ENCODE peak calls at places on chromosomes 16 and 17, in nine cellular contexts. One of them, this sample, is unnamed. For H3K36me3, the result is how much of the 10 kb centered on the place peaks cover.

GRCh38 chr17:35245196-35245486 is 2.3 kb downstream of the SLFN5 start:
- DNase-seq in heart right ventricle: no peak
- DNase-seq in cardiac muscle cell: peak
- DNase-seq in colonic mucosa: no peak
- DNase-seq in esophagus squamous epithelium: no peak
- DNase-seq in CD4-positive, alpha-beta memory T cell: no peak
- DNase-seq in lower lobe of right lung: no peak
- DNase-seq in CD8-positive, alpha-beta memory T cell: no peak
- DNase-seq in stomach: no peak
- DNase-seq in this sample: peak

GRCh38 chr17:7467498-7467897 is 11.9 kb downstream of the ZBTB4 start:
- DNase-seq in heart right ventricle: no peak
- DNase-seq in cardiac muscle cell: no peak
- DNase-seq in colonic mucosa: no peak
- DNase-seq in esophagus squamous epithelium: no peak
- DNase-seq in CD4-positive, alpha-beta memory T cell: no peak
- DNase-seq in lower lobe of right lung: no peak
- DNase-seq in CD8-positive, alpha-beta memory T cell: no peak
- DNase-seq in stomach: no peak
- DNase-seq in this sample: no peak

GRCh38 chr16:87947356-87948118 is 3.7 kb upstream of the BANP start:
- DNase-seq in heart right ventricle: no peak
- DNase-seq in cardiac muscle cell: no peak
- DNase-seq in colonic mucosa: no peak
- DNase-seq in esophagus squamous epithelium: no peak
- DNase-seq in CD4-positive, alpha-beta memory T cell: no peak
- DNase-seq in lower lobe of right lung: no peak
- DNase-seq in CD8-positive, alpha-beta memory T cell: no peak
- DNase-seq in stomach: no peak
- DNase-seq in this sample: no peak

GRCh38 chr17:81665205-81666091 is 957 bp downstream of the OXLD1 start:
- DNase-seq in heart right ventricle: no peak
- DNase-seq in cardiac muscle cell: peak
- DNase-seq in colonic mucosa: peak
- DNase-seq in esophagus squamous epithelium: no peak
- DNase-seq in CD4-positive, alpha-beta memory T cell: peak
- DNase-seq in lower lobe of right lung: peak
- DNase-seq in CD8-positive, alpha-beta memory T cell: no peak
- DNase-seq in stomach: no peak
- DNase-seq in this sample: peak

GRCh38 chr17:49565948-49566491 is 9.7 kb upstream of the NXPH3 start:
- DNase-seq in heart right ventricle: peak
- DNase-seq in cardiac muscle cell: peak
- DNase-seq in colonic mucosa: no peak
- DNase-seq in esophagus squamous epithelium: no peak
- DNase-seq in CD4-positive, alpha-beta memory T cell: no peak
- DNase-seq in lower lobe of right lung: peak
- DNase-seq in CD8-positive, alpha-beta memory T cell: no peak
- DNase-seq in stomach: peak
- DNase-seq in this sample: no peak

GRCh38 chr17:82957961-82958491 is 118.2 kb upstream of the ZNF750 start:
- DNase-seq in heart right ventricle: no peak
- DNase-seq in cardiac muscle cell: no peak
- DNase-seq in colonic mucosa: no peak
- DNase-seq in esophagus squamous epithelium: no peak
- DNase-seq in CD4-positive, alpha-beta memory T cell: no peak
- DNase-seq in lower lobe of right lung: no peak
- DNase-seq in CD8-positive, alpha-beta memory T cell: no peak
- DNase-seq in stomach: peak
- DNase-seq in this sample: no peak

GRCh38 chr17:81285179-81285878 is 9.8 kb downstream of the SLC38A10 start:
- DNase-seq in heart right ventricle: peak
- DNase-seq in cardiac muscle cell: peak
- DNase-seq in colonic mucosa: peak
- DNase-seq in esophagus squamous epithelium: no peak
- DNase-seq in CD4-positive, alpha-beta memory T cell: peak
- DNase-seq in lower lobe of right lung: peak
- DNase-seq in CD8-positive, alpha-beta memory T cell: peak
- DNase-seq in stomach: peak
- DNase-seq in this sample: peak

GRCh38 chr16:1351582-1352362 is at the start of the genes GNPTG and TSR3:
- DNase-seq in heart right ventricle: peak
- DNase-seq in cardiac muscle cell: peak
- DNase-seq in colonic mucosa: peak
- DNase-seq in esophagus squamous epithelium: peak
- DNase-seq in CD4-positive, alpha-beta memory T cell: peak
- DNase-seq in lower lobe of right lung: peak
- DNase-seq in CD8-positive, alpha-beta memory T cell: peak
- DNase-seq in stomach: peak
- DNase-seq in this sample: peak

GRCh38 chr17:50675627-50676026 is 32.1 kb downstream of the ANKRD40 start:
- DNase-seq in heart right ventricle: no peak
- DNase-seq in cardiac muscle cell: no peak
- DNase-seq in colonic mucosa: peak
- DNase-seq in esophagus squamous epithelium: no peak
- DNase-seq in CD4-positive, alpha-beta memory T cell: no peak
- DNase-seq in lower lobe of right lung: no peak
- DNase-seq in CD8-positive, alpha-beta memory T cell: no peak
- DNase-seq in stomach: peak
- DNase-seq in this sample: no peak

GRCh38 chr17:79081571-79082276 is 7.1 kb downstream of the ENGASE start:
- DNase-seq in heart right ventricle: peak
- DNase-seq in cardiac muscle cell: no peak
- DNase-seq in colonic mucosa: no peak
- DNase-seq in esophagus squamous epithelium: no peak
- DNase-seq in CD4-positive, alpha-beta memory T cell: no peak
- DNase-seq in lower lobe of right lung: no peak
- DNase-seq in CD8-positive, alpha-beta memory T cell: no peak
- DNase-seq in stomach: no peak
- DNase-seq in this sample: no peak

GRCh38 chr16:70455910-70456309 is 1.5 kb downstream of the FCSK start:
- DNase-seq in heart right ventricle: no peak
- DNase-seq in cardiac muscle cell: no peak
- DNase-seq in colonic mucosa: no peak
- DNase-seq in esophagus squamous epithelium: no peak
- DNase-seq in CD4-positive, alpha-beta memory T cell: no peak
- DNase-seq in lower lobe of right lung: no peak
- DNase-seq in CD8-positive, alpha-beta memory T cell: no peak
- DNase-seq in stomach: no peak
- DNase-seq in this sample: no peak

GRCh38 chr16:61323456-61323855 is 712.8 kb downstream of the CDH8 start:
- DNase-seq in heart right ventricle: no peak
- DNase-seq in cardiac muscle cell: peak
- DNase-seq in colonic mucosa: no peak
- DNase-seq in esophagus squamous epithelium: no peak
- DNase-seq in CD4-positive, alpha-beta memory T cell: no peak
- DNase-seq in lower lobe of right lung: no peak
- DNase-seq in CD8-positive, alpha-beta memory T cell: no peak
- DNase-seq in stomach: no peak
- DNase-seq in this sample: no peak

GRCh38 chr17:60941028-60941427 is 263.4 kb downstream of the BCAS3 start:
- DNase-seq in heart right ventricle: peak
- DNase-seq in cardiac muscle cell: peak
- DNase-seq in colonic mucosa: peak
- DNase-seq in esophagus squamous epithelium: no peak
- DNase-seq in CD4-positive, alpha-beta memory T cell: no peak
- DNase-seq in lower lobe of right lung: no peak
- DNase-seq in CD8-positive, alpha-beta memory T cell: no peak
- DNase-seq in stomach: peak
- DNase-seq in this sample: no peak

GRCh38 chr17:83142619-83143018 is 63.2 kb downstream of the METRNL start:
- DNase-seq in heart right ventricle: no peak
- DNase-seq in cardiac muscle cell: no peak
- DNase-seq in colonic mucosa: no peak
- DNase-seq in esophagus squamous epithelium: no peak
- DNase-seq in CD4-positive, alpha-beta memory T cell: no peak
- DNase-seq in lower lobe of right lung: no peak
- DNase-seq in CD8-positive, alpha-beta memory T cell: no peak
- DNase-seq in stomach: no peak
- DNase-seq in this sample: no peak

GRCh38 chr17:61158372-61158771 is 241.3 kb upstream of the TBX2 start:
- DNase-seq in heart right ventricle: no peak
- DNase-seq in cardiac muscle cell: no peak
- DNase-seq in colonic mucosa: no peak
- DNase-seq in esophagus squamous epithelium: no peak
- DNase-seq in CD4-positive, alpha-beta memory T cell: no peak
- DNase-seq in lower lobe of right lung: no peak
- DNase-seq in CD8-positive, alpha-beta memory T cell: no peak
- DNase-seq in stomach: no peak
- DNase-seq in this sample: no peak

GRCh38 chr17:82247175-82247823 is 18.5 kb downstream of the SLC16A3 start:
- DNase-seq in heart right ventricle: no peak
- DNase-seq in cardiac muscle cell: no peak
- DNase-seq in colonic mucosa: no peak
- DNase-seq in esophagus squamous epithelium: no peak
- DNase-seq in CD4-positive, alpha-beta memory T cell: no peak
- DNase-seq in lower lobe of right lung: no peak
- DNase-seq in CD8-positive, alpha-beta memory T cell: no peak
- DNase-seq in stomach: no peak
- DNase-seq in this sample: no peak

GRCh38 chr17:45667591-45668171 is 116.4 kb upstream of the CRHR1 start:
- DNase-seq in heart right ventricle: no peak
- DNase-seq in cardiac muscle cell: no peak
- DNase-seq in colonic mucosa: no peak
- DNase-seq in esophagus squamous epithelium: no peak
- DNase-seq in CD4-positive, alpha-beta memory T cell: no peak
- DNase-seq in lower lobe of right lung: peak
- DNase-seq in CD8-positive, alpha-beta memory T cell: no peak
- DNase-seq in stomach: no peak
- DNase-seq in this sample: no peak

GRCh38 chr17:82272495-82273326 is 789 bp downstream of the CSNK1D start:
- DNase-seq in heart right ventricle: peak
- DNase-seq in cardiac muscle cell: no peak
- DNase-seq in colonic mucosa: peak
- DNase-seq in esophagus squamous epithelium: no peak
- DNase-seq in CD4-positive, alpha-beta memory T cell: peak
- DNase-seq in lower lobe of right lung: peak
- DNase-seq in CD8-positive, alpha-beta memory T cell: peak
- DNase-seq in stomach: no peak
- DNase-seq in this sample: peak

GRCh38 chr16:15650698-15651161 is 685 bp downstream of the NDE1 start:
- DNase-seq in heart right ventricle: no peak
- DNase-seq in cardiac muscle cell: peak
- DNase-seq in colonic mucosa: peak
- DNase-seq in esophagus squamous epithelium: no peak
- DNase-seq in CD4-positive, alpha-beta memory T cell: peak
- DNase-seq in lower lobe of right lung: peak
- DNase-seq in CD8-positive, alpha-beta memory T cell: peak
- DNase-seq in stomach: no peak
- DNase-seq in this sample: peak

GRCh38 chr16:48963306-48963705 is 318.3 kb downstream of the CBLN1 start:
- DNase-seq in heart right ventricle: peak
- DNase-seq in cardiac muscle cell: no peak
- DNase-seq in colonic mucosa: no peak
- DNase-seq in esophagus squamous epithelium: no peak
- DNase-seq in CD4-positive, alpha-beta memory T cell: no peak
- DNase-seq in lower lobe of right lung: no peak
- DNase-seq in CD8-positive, alpha-beta memory T cell: no peak
- DNase-seq in stomach: no peak
- DNase-seq in this sample: no peak

GRCh38 chr16:260326-260725 is 15.4 kb downstream of the RGS11 start:
- DNase-seq in heart right ventricle: no peak
- DNase-seq in cardiac muscle cell: no peak
- DNase-seq in colonic mucosa: no peak
- DNase-seq in esophagus squamous epithelium: no peak
- DNase-seq in CD4-positive, alpha-beta memory T cell: no peak
- DNase-seq in lower lobe of right lung: no peak
- DNase-seq in CD8-positive, alpha-beta memory T cell: no peak
- DNase-seq in stomach: no peak
- DNase-seq in this sample: no peak
- H3K36me3 ChIP-seq in heart right ventricle: half or more
- H3K36me3 ChIP-seq in cardiac muscle cell: under half
- H3K36me3 ChIP-seq in colonic mucosa: under half
- H3K36me3 ChIP-seq in esophagus squamous epithelium: half or more
- H3K36me3 ChIP-seq in CD4-positive, alpha-beta memory T cell: under half
- H3K36me3 ChIP-seq in lower lobe of right lung: half or more
- H3K36me3 ChIP-seq in CD8-positive, alpha-beta memory T cell: under half
- H3K36me3 ChIP-seq in stomach: half or more
- H3K36me3 ChIP-seq in this sample: under half

DNA sequence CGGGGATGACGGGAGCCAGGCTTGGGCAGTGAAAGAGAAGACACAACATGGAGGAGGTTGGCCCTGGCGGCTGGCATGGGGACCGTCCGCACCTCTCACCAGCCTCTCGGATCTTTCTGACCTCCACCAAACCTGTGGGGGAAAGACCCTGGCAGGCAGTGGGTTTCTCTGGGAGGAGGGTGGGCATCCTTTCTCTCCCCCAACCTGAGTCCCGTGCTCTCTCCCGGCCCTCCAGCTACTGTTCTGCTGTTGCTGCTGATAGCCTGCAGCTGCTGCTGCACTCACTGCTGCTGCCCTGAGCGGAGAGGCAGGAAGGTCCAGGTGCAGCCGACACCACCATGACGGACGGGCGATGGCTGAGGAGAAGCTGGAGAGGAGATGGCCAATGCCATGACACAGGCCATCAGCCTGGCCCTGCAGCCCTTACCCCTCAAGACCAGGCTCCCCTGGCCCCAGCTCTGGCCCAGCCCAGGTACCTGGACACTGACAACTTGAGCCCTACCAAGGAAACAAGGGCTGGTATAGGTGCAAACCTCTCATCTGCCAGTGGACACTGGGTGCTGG is 7.4 kb downstream of the SMIM5 start:
- DNase-seq in heart right ventricle: no peak
- DNase-seq in cardiac muscle cell: no peak
- DNase-seq in colonic mucosa: no peak
- DNase-seq in esophagus squamous epithelium: no peak
- DNase-seq in CD4-positive, alpha-beta memory T cell: no peak
- DNase-seq in lower lobe of right lung: no peak
- DNase-seq in CD8-positive, alpha-beta memory T cell: no peak
- DNase-seq in stomach: no peak
- DNase-seq in this sample: no peak
- H3K27ac ChIP-seq in heart right ventricle: peak
- H3K27ac ChIP-seq in cardiac muscle cell: no peak
- H3K27ac ChIP-seq in colonic mucosa: no peak
- H3K27ac ChIP-seq in esophagus squamous epithelium: peak
- H3K27ac ChIP-seq in CD4-positive, alpha-beta memory T cell: no peak
- H3K27ac ChIP-seq in lower lobe of right lung: no peak
- H3K27ac ChIP-seq in CD8-positive, alpha-beta memory T cell: no peak
- H3K27ac ChIP-seq in stomach: peak
- H3K27ac ChIP-seq in this sample: no peak

DNA sequence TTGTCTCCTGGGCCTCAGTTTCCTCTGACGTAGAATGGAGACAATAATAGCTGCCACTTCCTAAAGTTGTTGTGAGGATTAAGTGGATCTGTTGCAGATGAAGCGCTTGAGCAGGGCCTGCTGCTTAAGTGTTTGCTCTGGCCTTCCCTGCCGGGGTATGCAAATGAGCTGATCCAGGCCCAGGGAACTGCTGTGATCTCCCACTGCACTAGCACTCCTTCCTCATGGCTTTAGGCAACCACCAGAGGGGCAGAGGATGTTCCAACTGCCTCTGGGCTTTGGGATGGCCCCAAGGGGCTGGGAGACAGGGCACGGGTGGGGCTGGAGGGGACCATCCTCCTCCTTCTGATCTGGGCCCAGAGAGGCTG is 6.2 kb downstream of the SBK1 start:
- DNase-seq in heart right ventricle: no peak
- DNase-seq in cardiac muscle cell: no peak
- DNase-seq in colonic mucosa: no peak
- DNase-seq in esophagus squamous epithelium: no peak
- DNase-seq in CD4-positive, alpha-beta memory T cell: no peak
- DNase-seq in lower lobe of right lung: no peak
- DNase-seq in CD8-positive, alpha-beta memory T cell: no peak
- DNase-seq in stomach: no peak
- DNase-seq in this sample: no peak
- H3K36me3 ChIP-seq in heart right ventricle: under half
- H3K36me3 ChIP-seq in cardiac muscle cell: under half
- H3K36me3 ChIP-seq in colonic mucosa: under half
- H3K36me3 ChIP-seq in esophagus squamous epithelium: under half
- H3K36me3 ChIP-seq in CD4-positive, alpha-beta memory T cell: under half
- H3K36me3 ChIP-seq in lower lobe of right lung: under half
- H3K36me3 ChIP-seq in CD8-positive, alpha-beta memory T cell: under half
- H3K36me3 ChIP-seq in stomach: under half
- H3K36me3 ChIP-seq in this sample: under half

GRCh38 chr17:44077595-44077909 is 7.0 kb downstream of the G6PC3 start:
- DNase-seq in heart right ventricle: no peak
- DNase-seq in cardiac muscle cell: no peak
- DNase-seq in colonic mucosa: no peak
- DNase-seq in esophagus squamous epithelium: no peak
- DNase-seq in CD4-positive, alpha-beta memory T cell: no peak
- DNase-seq in lower lobe of right lung: peak
- DNase-seq in CD8-positive, alpha-beta memory T cell: no peak
- DNase-seq in stomach: no peak
- DNase-seq in this sample: no peak
- H3K27ac ChIP-seq in heart right ventricle: no peak
- H3K27ac ChIP-seq in cardiac muscle cell: peak
- H3K27ac ChIP-seq in colonic mucosa: no peak
- H3K27ac ChIP-seq in esophagus squamous epithelium: peak
- H3K27ac ChIP-seq in CD4-positive, alpha-beta memory T cell: no peak
- H3K27ac ChIP-seq in lower lobe of right lung: peak
- H3K27ac ChIP-seq in CD8-positive, alpha-beta memory T cell: no peak
- H3K27ac ChIP-seq in stomach: no peak
- H3K27ac ChIP-seq in this sample: no peak